ENCODE peak calls at places on chromosomes 13 and 19, in four cellular contexts. L is mesenchymal stem cell, X is cardiac muscle cell, R is testis. M is an unnamed sample.

GRCh38 chr13:111216166-111216960 is 101.3 kb downstream of the ARHGEF7 start:
- DNase-seq in L (peak; percentile 53), X (peak; percentile 72), R (peak; percentile 70), M (no peak)

GRCh38 chr13:34412817-34413365 is 529.2 kb upstream of the NBEA start:
- DNase-seq in L (peak; percentile 23), X (no peak), R (no peak), M (no peak)

GRCh38 chr13:113298001-113298945 is 1.2 kb downstream of the LAMP1 start:
- DNase-seq in L (no peak), X (no peak), R (peak; percentile 23), M (peak; percentile 32)

GRCh38 chr19:33459691-33460090 is 61.9 kb downstream of the PEPD start:
- DNase-seq in L (no peak), X (no peak), R (no peak), M (no peak)

GRCh38 chr13:42926555-42926954 is 65.5 kb downstream of the EPSTI1 start:
- DNase-seq in L (no peak), X (no peak), R (no peak), M (no peak)

GRCh38 chr19:48284891-48285290 is 15.0 kb downstream of the ZNF114 start:
- DNase-seq in L (peak; percentile 20), X (peak; percentile 56), R (no peak), M (no peak)

GRCh38 chr19:45168767-45169351 is 8.1 kb upstream of the NKPD1 start:
- DNase-seq in L (no peak), X (no peak), R (no peak), M (peak; percentile 61)

GRCh38 chr19:55362990-55363716 is at the start of gene GARIN5B:
- DNase-seq in L (no peak), X (no peak), R (no peak), M (no peak)

GRCh38 chr19:38039966-38040365 is 133.0 kb downstream of the SIPA1L3 start:
- DNase-seq in L (peak; percentile 95), X (no peak), R (no peak), M (no peak)

GRCh38 chr19:41627966-41628675 is 1.2 kb upstream of the CEACAM4 start:
- DNase-seq in L (no peak), X (no peak), R (no peak), M (no peak)

GRCh38 chr19:6271721-6272410 is 7.9 kb downstream of the MLLT1 start:
- DNase-seq in L (peak; percentile 92), X (peak; percentile 71), R (peak; percentile 80), M (peak; percentile 97)

GRCh38 chr19:19444694-19445155 is 39.2 kb downstream of the GATAD2A start:
- DNase-seq in L (peak; percentile 48), X (no peak), R (no peak), M (peak; percentile 37)

GRCh38 chr13:68888832-68889231 is 1218.8 kb upstream of the ATXN8OS start:
- DNase-seq in L (no peak), X (no peak), R (no peak), M (no peak)

GRCh38 chr13:92671821-92672220 is 554.8 kb upstream of the GPC6 start:
- DNase-seq in L (no peak), X (no peak), R (no peak), M (no peak)

GRCh38 chr19:13329766-13330165 is 176.5 kb downstream of the CACNA1A start:
- DNase-seq in L (no peak), X (no peak), R (no peak), M (no peak)

GRCh38 chr13:27556109-27556508 is 64.2 kb downstream of the LNX2 start:
- DNase-seq in L (no peak), X (no peak), R (no peak), M (peak; percentile 46)

GRCh38 chr19:14073925-14074838 is 1.6 kb downstream of the MISP3 start:
- DNase-seq in L (peak; percentile 63), X (peak; percentile 15), R (no peak), M (peak; percentile 72)

GRCh38 chr19:34426096-34426661 is 2.0 kb upstream of the UBA2 start:
- DNase-seq in L (no peak), X (no peak), R (no peak), M (no peak)

GRCh38 chr13:113948034-113948742 is 25.7 kb downstream of the C13orf46 start:
- DNase-seq in L (no peak), X (no peak), R (no peak), M (peak; percentile 9)

GRCh38 chr13:30615851-30616311 is 1.8 kb upstream of the USPL1 start:
- DNase-seq in L (peak; percentile 52), X (peak; percentile 4), R (no peak), M (no peak)

GRCh38 chr13:27349458-27349857 is 75.0 kb upstream of the GTF3A start:
- DNase-seq in L (peak; percentile 36), X (no peak), R (no peak), M (no peak)

GRCh38 chr19:54893406-54893805 is 12.5 kb upstream of the NCR1 start:
- DNase-seq in L (no peak), X (no peak), R (no peak), M (no peak)

GRCh38 chr19:4068058-4068966 is 1.6 kb upstream of the ZBTB7A start:
- DNase-seq in L (no peak), X (no peak), R (no peak), M (peak; percentile 73)
- H3K4me3 ChIP-seq in L (peak overlapping the region; percentile 64), X (peak overlapping the region; percentile 89), R (peak overlapping the region; percentile 92), M (peak overlapping the region; percentile 99)

DNA sequence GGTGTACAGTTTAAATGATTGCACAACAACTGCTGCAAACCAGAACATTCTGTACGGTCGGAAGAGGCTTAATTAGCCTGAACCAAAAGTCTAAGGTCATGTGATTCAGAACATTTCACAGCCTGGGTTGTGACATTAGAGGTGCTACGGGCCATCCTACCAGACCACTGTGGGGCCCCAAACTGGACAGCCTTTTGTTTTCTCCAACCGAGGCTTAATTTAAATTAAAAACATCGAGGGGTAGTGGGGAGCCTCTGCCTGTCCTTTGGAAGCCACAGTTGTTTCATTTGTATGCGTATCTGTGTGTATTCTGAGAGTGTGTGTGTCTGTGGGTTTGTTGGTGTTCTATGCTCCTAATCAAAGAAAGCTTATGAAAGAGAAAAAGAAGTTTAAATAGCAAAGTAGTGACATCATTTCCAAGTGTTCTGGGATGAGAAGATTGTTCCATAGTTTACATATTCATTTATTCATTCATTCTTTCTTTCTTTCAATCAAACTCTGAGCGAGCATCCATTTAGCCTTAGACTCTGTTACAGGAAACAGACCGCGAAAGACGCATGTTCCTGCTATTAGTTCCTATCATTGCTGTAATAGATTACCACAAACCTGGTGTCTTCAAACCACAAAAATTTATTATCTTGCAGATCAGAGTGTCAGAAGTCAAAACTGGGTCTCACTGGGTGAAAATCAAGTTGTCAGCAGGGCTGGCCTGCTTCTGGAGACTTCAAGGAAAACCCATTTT is 444.8 kb downstream of the FOXO1 start:
- DNase-seq in L (peak; percentile 71), X (no peak), R (peak; percentile 23), M (peak; percentile 37)
- H3K27ac ChIP-seq in L (peak overlapping the region; percentile 88), X (no peak overlapping the region), R (no peak overlapping the region), M (peak overlapping the region; percentile 66)

GRCh38 chr13:39527301-39527700 is 75.7 kb downstream of the LHFPL6 start:
- DNase-seq in L (no peak), X (no peak), R (no peak), M (no peak)

GRCh38 chr13:39524795-39525194 is 78.2 kb downstream of the LHFPL6 start:
- DNase-seq in L (no peak), X (no peak), R (no peak), M (no peak)

GRCh38 chr13:39527961-39528720 is 74.9 kb downstream of the LHFPL6 start:
- DNase-seq in L (peak; percentile 86), X (no peak), R (no peak), M (peak; percentile 25)

GRCh38 chr13:39526499-39526898 is 76.5 kb downstream of the LHFPL6 start:
- DNase-seq in L (no peak), X (no peak), R (no peak), M (no peak)

GRCh38 chr13:39522329-39522728 is 80.7 kb downstream of the LHFPL6 start:
- DNase-seq in L (no peak), X (no peak), R (no peak), M (no peak)
- H3K4me1 ChIP-seq in L (no peaks in the 10 kb centered on the region), X (no peaks in the 10 kb centered on the region), R (peaks cover 5% of the 10 kb centered on the region), M (peaks cover 10% of the 10 kb centered on the region)

GRCh38 chr19:8367327-8368001 is 3.5 kb downstream of the ANGPTL4 start:
- DNase-seq in L (peak; percentile 99), X (peak; percentile 60), R (peak; percentile 83), M (peak; percentile 96)

GRCh38 chr19:8361921-8362793 is 1.8 kb upstream of the ANGPTL4 start:
- DNase-seq in L (peak; percentile 99), X (peak; percentile 89), R (peak; percentile 86), M (peak; percentile 98)

GRCh38 chr19:8366961-8367326 is 3.0 kb downstream of the ANGPTL4 start:
- DNase-seq in L (no peak), X (no peak), R (peak; percentile 41), M (peak; percentile 74)

GRCh38 chr19:8366121-8366581 is 2.2 kb downstream of the ANGPTL4 start:
- DNase-seq in L (peak; percentile 25), X (no peak), R (no peak), M (no peak)

DNA sequence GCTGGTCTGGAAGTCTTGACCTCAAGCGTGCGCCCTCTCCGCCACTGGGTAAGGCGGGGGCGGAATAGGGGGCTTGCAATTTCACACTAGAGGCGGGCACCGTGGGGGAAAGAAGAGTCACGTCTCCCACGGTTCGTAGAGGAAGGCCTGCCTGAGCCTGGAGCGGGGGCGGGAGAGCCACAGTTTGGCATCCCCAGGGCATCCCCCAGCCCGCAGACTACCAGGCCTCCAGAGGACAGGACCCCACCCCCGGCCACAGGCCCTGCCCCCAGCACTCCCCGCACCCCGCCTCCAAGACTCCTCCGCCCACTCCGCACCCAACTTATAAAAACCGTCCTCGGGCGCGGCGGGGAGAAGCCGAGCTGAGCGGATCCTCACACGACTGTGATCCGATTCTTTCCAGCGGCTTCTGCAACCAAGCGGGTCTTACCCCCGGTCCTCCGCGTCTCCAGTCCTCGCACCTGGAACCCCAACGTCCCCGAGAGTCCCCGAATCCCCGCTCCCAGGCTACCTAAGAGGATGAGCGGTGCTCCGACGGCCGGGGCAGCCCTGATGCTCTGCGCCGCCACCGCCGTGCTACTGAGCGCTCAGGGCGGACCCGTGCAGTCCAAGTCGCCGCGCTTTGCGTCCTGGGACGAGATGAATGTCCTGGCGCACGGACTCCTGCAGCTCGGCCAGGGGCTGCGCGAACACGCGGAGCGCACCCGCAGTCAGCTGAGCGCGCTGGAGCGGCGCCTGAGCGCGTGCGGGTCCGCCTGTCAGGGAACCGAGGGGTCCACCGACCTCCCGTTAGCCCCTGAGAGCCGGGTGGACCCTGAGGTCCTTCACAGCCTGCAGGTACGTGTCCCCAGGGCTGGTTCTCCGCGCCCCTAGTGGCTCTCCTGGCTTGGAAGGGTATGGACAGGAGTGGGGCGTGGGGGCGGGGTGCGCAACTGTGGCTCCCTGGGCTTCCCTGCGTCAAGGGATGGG is at the start of gene ANGPTL4:
- DNase-seq in L (peak; percentile 88), X (peak; percentile 66), R (peak; percentile 77), M (peak; percentile 90)
- H3K4me3 ChIP-seq in L (peak within 1 kb of the TSS; percentile 94), X (peak within 1 kb of the TSS; percentile 41), R (peak within 1 kb of the TSS; percentile 56), M (peak within 1 kb of the TSS; percentile 80)

DNA sequence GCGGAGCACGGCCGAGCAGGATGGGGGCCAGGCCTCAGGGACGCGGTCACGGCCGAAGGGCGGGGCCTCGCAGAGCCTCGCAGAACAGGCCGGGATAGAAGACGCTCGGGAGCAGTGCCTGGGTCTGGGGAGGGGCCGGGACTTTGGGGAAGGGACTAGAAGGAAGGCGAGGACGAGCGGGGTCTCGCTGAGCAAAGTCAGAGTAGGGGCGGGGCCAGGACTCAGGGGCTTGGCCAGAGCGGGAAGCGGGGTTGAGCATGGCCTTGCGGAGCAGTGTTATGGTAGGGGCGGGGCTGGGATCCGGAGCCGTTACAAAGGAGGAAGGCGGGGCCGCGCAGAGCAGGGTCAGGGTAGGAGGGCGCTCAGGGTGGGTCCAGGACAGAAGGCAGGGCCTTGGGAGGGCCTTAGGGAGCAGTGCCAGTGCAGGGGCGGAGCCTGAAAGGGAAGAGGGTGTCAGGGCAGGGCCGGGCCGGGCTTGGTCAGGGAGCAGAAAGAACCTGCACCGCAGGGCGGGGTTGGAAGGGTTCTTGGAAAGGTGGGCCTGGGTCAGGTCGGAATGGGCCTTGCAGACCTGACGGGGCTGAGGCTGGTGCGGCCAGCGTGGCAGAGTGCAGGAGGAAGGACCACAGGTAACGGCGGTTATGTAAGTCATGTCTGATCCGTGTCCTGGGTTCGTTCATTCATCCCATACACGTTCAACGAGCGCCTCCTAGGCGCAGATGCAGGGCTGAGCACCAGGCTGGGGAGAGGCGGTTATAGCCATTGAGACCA is 535 bp upstream of the ATP8B3 start:
- DNase-seq in L (peak; percentile 95), X (peak; percentile 97), R (peak; percentile 96), M (peak; percentile 96)
- H3K27ac ChIP-seq in L (peak overlapping the region; percentile 61), X (no peak overlapping the region), R (peak overlapping the region; percentile 14), M (peak overlapping the region; percentile 40)